ENCODE peak calls at places on chromosomes 2 and 18, in four cellular contexts. E is IMR-90, O is GM12878, L is K562. W is an unnamed sample.

GRCh38 chr2:141467331-141467730 is 663.5 kb downstream of the LRP1B start:
- DNase-seq in L (no peak), E (no peak), O (no peak), W (no peak)

GRCh38 chr2:19073522-19073921 is 284.9 kb downstream of the OSR1 start:
- DNase-seq in O (no peak), E (peak; percentile 83), L (no peak), W (peak; percentile 59)

GRCh38 chr18:64592246-64592645 is 443.4 kb upstream of the LINC00305 start:
- DNase-seq in L (no peak), E (no peak), O (no peak), W (no peak)

GRCh38 chr2:205175831-205176230 is 506.5 kb upstream of the NRP2 start:
- DNase-seq in L (no peak), O (no peak), E (no peak), W (no peak)

GRCh38 chr2:104866122-104866864 is 12.4 kb downstream of the POU3F3 start:
- DNase-seq in L (no peak), E (no peak), O (no peak), W (no peak)

GRCh38 chr2:194253528-194254259 is 1403.3 kb upstream of the SLC39A10 start:
- DNase-seq in O (no peak), E (no peak), L (no peak), W (no peak)

GRCh38 chr2:217978536-217979150 is 24.2 kb downstream of the TNS1 start:
- DNase-seq in O (no peak), E (no peak), L (no peak), W (no peak)

GRCh38 chr2:195016821-195017220 is 640.2 kb upstream of the SLC39A10 start:
- DNase-seq in L (no peak), O (no peak), E (no peak), W (no peak)

DNA sequence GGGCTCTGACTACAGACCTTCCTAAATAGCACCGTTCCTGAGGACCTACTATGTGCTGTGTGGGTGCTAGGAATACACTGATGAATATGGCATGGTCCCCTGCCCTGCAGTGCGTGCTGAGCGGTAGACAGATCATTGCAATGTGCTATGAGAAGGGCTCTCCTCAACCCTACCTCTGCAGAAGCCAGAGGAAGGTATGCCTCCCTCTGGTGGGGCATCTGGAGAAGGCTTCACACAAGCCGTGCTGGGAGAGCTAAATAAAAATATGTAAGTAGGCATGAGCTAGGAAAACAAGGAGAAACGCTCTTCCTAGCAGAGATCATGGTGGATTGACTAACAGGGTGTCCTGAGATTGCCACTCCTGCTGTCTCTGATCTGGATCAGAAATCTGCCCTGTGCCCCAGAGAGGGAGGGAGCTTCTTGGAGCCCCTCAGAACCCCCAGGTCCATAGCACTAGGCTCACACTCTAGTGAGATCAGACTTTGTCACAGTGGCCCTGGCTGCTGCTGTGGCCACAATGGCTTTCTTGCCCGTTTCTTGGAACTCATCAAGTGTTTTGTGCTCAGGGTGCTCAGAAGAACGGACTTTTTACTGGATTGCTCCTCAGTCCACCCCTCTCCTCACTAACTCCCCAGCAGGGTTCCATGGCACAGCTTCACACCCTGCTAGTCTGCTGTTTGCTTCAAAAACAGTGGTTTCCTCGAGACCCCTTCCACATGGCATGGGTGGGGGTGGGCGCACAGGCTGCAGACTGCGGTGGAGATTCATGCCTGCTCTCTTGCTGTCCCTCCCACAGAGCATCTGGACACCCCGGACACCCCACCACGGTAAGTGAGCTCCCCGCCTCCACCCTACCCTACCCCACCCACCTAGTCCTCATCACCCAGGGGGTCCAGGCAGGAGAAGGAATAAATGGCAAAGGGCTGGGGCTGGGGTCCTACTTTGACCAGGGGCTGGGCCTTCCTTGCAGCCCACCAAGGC is 14.2 kb downstream of the SIGLEC15 start:
- DNase-seq in L (peak; percentile 13), E (peak; percentile 80), O (no peak), W (peak; percentile 63)
- TF ChIP-seq ELK1 in L (no peak), E (no peak), O (no peak), W (no peak)

GRCh38 chr2:88924533-88924932 is 233.1 kb downstream of the RPIA start:
- DNase-seq in L (no peak), O (no peak), E (no peak), W (no peak)

GRCh38 chr2:88913280-88913679 is 221.8 kb downstream of the RPIA start:
- DNase-seq in O (no peak), E (no peak), L (no peak), W (no peak)

DNA sequence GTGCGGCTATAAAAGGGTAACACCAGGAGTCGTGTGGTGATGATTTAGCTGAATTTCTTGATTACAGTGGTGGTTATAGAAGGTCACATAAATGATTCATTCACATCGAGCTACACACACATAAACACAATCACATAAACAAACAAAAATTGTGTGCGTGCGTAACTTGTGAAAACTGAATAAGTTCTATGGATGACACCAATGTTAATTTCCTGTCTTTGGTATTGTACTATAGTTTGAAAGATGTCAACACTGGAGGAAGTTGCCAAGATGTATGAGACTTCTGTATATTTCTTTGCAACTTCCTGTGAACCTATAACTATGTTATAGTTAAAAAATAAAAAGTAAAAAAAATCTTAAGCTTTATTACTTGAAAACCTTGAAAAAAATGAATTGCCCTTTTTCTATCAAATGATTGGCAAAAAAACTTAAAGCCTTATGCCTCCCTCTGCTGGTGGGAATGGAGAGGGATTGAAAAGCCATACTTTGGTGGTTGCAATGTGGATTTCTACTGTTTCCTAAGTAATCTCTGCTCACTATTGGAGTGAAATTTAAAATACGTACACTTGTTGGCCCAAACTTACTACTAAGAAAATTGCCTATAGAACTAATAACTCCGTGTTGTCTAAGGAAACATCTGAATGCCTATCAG is 227.7 kb downstream of the RPIA start:
- DNase-seq in O (no peak), L (peak; percentile 13), E (peak; percentile 34), W (peak; percentile 10)
- TF ChIP-seq ELK1 in O (no peak), L (no peak), E (no peak), W (no peak)

GRCh38 chr2:25230128-25230527 is 61.7 kb upstream of the POMC start:
- DNase-seq in L (no peak), O (no peak), E (no peak), W (no peak)
- TF ChIP-seq ELK1 in L (no peak), O (no peak), E (no peak), W (no peak)

DNA sequence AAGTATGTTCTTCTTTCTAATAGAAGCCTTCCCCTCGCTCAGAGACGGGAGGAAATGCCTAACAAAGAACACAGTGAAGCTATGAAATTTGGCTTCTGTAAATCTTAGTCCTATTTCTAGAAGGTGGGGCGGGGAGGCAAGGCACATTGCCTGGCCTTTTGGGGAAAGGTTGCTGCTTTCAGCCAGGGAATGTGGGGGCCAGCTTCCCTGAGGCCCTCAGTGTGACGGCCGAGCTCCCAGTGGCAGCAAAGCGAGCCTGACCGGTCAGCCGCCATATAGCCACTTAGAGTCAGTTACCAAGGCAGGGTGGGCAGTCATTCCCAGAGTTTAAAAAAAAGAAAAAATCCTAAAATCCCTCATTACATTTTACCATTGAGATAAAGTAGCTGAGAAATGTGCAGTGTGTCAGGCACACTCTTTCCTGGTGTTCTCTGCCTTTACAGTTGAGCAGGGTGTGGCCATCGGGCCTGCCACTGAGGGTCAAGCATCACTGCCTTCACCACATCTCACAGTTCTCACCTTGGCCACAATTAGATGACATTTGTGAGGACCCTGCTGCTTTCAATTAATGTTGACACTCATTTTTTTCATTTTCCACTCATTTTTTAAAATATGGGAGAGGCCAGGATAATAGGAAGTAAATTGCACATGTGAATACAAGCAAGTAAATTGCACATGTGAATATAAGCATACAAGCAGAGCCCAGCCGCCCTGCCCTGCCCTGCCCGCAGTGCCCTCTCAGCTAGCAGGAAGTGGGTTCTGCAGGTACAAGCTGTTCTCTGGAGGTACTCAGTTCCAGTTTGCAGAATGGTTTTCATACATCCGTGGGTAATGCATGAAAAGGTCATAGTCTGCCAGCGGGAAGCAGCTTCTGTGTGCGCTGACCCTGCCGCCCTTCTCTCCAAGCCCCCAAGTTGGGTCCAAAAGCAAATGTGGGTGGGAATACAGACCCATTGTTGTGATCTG is 76.9 kb downstream of the WDSUB1 start:
- DNase-seq in E (no peak), L (no peak), O (peak; percentile 19), W (no peak)
- TF ChIP-seq ELK1 in E (no peak), L (no peak), O (no peak), W (no peak)

DNA sequence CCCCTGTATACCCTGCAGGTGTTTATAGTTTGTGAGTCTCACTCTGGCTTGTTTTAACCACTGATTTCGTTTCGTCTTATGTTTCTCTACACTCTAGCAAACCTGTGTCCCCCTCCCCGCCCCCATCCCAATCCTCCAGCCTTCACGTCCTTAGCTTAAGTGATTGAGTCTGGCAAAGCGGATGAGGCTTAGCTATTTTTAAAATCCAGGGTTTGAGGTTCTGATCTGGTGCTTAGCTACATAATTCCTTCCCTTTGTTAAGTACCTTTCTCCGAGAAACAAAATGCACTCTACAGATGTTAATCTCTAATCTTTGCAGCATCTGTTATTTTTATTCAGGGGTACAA is 7.8 kb downstream of the AGAP1 start:
- DNase-seq in L (no peak), E (no peak), O (no peak), W (no peak)
- TF ChIP-seq ELK1 in L (no peak), E (no peak), O (no peak), W (no peak)

DNA sequence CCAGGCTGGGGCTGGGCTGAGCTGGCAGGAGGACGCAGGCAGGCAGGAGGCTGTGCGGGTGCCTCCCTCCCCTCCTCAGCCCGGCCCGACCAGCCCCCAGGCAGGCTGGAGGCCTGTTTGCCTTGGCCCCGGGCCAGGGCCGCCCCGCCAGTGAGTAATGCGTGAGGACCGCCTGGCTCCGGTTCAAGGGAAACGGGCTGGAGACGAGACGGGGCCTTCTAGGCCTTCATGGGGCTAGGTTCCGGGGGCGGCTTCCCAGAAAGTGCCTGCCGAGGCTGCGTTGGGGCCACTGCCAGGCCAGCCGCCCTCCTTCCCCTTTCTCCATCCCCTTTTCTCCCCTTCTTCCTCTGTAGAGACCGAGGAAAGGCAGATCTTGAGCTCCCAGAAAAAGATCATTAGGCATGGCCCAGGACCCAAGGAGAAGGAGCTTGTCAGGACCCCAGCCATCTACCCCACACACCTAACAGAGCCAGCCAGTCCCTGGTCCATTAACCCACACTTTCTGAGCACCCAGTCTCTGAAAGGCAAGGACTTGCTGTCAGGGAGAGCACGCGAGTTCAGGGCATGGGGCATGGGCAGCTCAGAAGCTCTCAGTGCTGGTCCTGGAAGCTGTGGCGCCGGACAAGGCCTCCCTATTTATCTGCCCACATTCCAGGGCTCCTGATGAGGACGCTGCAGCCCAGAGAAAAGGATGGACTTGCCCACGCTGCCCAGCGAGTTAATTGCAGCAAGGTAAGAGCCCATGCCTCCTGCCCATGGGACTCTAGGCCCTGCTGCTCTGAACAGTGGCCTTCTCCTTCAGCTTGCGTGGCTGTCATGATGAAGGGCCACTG is 48.5 kb downstream of the SMAD7 start:
- DNase-seq in E (peak; percentile 91), L (peak; percentile 69), O (no peak), W (peak; percentile 52)
- TF ChIP-seq ELK1 in E (no peak), L (no peak), O (no peak), W (no peak)

W was measured in A549.